ENCODE peak calls at places on chromosomes 4 and X, in ten cellular contexts. I, A, W, D, S, N, R, K, L and E are unnamed samples.

GRCh38 chr4:26069218-26069617 is 155.2 kb downstream of the SMIM20 start:
- DNase-seq in R (no peak), N (peak; percentile 42), D (peak; percentile 54), I (no peak), L (no peak), A (no peak), W (no peak), S (peak; percentile 81), K (peak; percentile 30), E (no peak)

GRCh38 chr4:176545886-176546285 is 226.1 kb downstream of the SPCS3 start:
- DNase-seq in D (no peak), S (no peak), L (no peak), W (no peak), R (no peak), A (no peak), K (peak; percentile 64), N (no peak), I (no peak), E (no peak)

GRCh38 chr4:1202526-1203378 is 30.4 kb upstream of the SPON2 start:
- DNase-seq in R (no peak), L (no peak), D (peak; percentile 1), A (no peak), W (no peak), S (no peak), N (no peak), K (no peak), I (no peak), E (no peak)

GRCh38 chr4:55396305-55397023 is 707 bp downstream of the TMEM165 start:
- DNase-seq in K (peak; percentile 23), D (peak; percentile 25), N (peak; percentile 42), I (peak; percentile 64), W (peak; percentile 38), S (peak; percentile 68), R (peak; percentile 41), L (peak; percentile 9), A (peak; percentile 27), E (peak; percentile 48)

GRCh38 chr4:77600521-77601451 is 4.8 kb upstream of the CXCL13 start:
- DNase-seq in N (peak; percentile 29), S (peak; percentile 59), A (no peak), L (no peak), I (peak; percentile 64), K (peak; percentile 2), R (peak; percentile 17), D (no peak), W (peak; percentile 43), E (peak; percentile 61)

GRCh38 chr4:119297795-119298194 is 24.1 kb downstream of the FABP2 start:
- DNase-seq in K (no peak), D (no peak), I (no peak), R (no peak), A (no peak), S (no peak), L (no peak), N (no peak), W (no peak), E (no peak)

GRCh38 chr4:37674446-37674845 is 11.7 kb downstream of the RELL1 start:
- DNase-seq in D (no peak), R (peak; percentile 9), K (no peak), W (no peak), A (no peak), I (no peak), N (no peak), S (no peak), L (no peak), E (no peak)

GRCh38 chr4:153440475-153440874 is 25.7 kb upstream of the TMEM131L start:
- DNase-seq in K (no peak), A (no peak), R (no peak), D (no peak), N (no peak), L (no peak), W (no peak), I (no peak), S (no peak), E (no peak)

GRCh38 chrX:39818071-39818470 is 279.7 kb downstream of the BCOR start:
- DNase-seq in W (no peak), I (no peak), S (no peak), L (no peak), R (no peak), K (no peak), D (no peak), N (no peak), A (no peak), E (no peak)

GRCh38 chr4:183960912-183961569 is 55.9 kb downstream of the STOX2 start:
- DNase-seq in I (no peak), K (no peak), W (no peak), S (peak; percentile 67), A (no peak), N (no peak), L (no peak), R (peak; percentile 38), D (no peak), E (no peak)

GRCh38 chr4:166174717-166175510 is 301.9 kb downstream of the TLL1 start:
- DNase-seq in L (no peak), K (peak; percentile 71), W (no peak), I (peak; percentile 65), N (no peak), S (no peak), D (peak; percentile 15), A (no peak), R (no peak), E (no peak)

GRCh38 chr4:55830048-55830447 is 10.5 kb downstream of the EXOC1L start:
- DNase-seq in A (no peak), L (no peak), D (no peak), R (no peak), S (no peak), W (no peak), N (no peak), K (no peak), I (no peak), E (no peak)

GRCh38 chrX:134423606-134424005 is 36.4 kb upstream of the HPRT1 start:
- DNase-seq in W (no peak), R (peak; percentile 24), L (no peak), D (no peak), N (no peak), I (peak; percentile 26), K (no peak), S (no peak), A (no peak), E (peak; percentile 9)

GRCh38 chr4:69934150-69934549 is 3.3 kb downstream of the CSN1S1 start:
- DNase-seq in N (no peak), K (no peak), R (no peak), I (no peak), D (no peak), W (no peak), L (no peak), A (no peak), S (no peak), E (no peak)

GRCh38 chrX:10602646-10603045 is 17.7 kb downstream of the MID1 start:
- DNase-seq in W (no peak), R (no peak), L (no peak), I (peak; percentile 44), A (no peak), D (no peak), K (no peak), N (no peak), S (no peak), E (no peak)

GRCh38 chr4:103144926-103145325 is 45.3 kb upstream of the BDH2 start:
- DNase-seq in I (no peak), K (no peak), D (no peak), W (no peak), S (no peak), L (no peak), A (no peak), R (no peak), N (no peak), E (no peak)

GRCh38 chrX:148530464-148531077 is 30.2 kb downstream of the AFF2 start:
- DNase-seq in A (no peak), N (peak; percentile 13), I (peak; percentile 10), W (peak; percentile 4), K (peak; percentile 15), D (no peak), S (peak; percentile 11), R (no peak), L (no peak), E (no peak)

GRCh38 chr4:139786494-139787354 is 121.1 kb downstream of the MGST2 start:
- DNase-seq in D (no peak), I (no peak), K (no peak), A (no peak), W (no peak), S (no peak), R (no peak), N (no peak), L (no peak), E (no peak)

GRCh38 chr4:147542229-147542990 is 61.5 kb downstream of the EDNRA start:
- DNase-seq in A (no peak), N (no peak), S (no peak), K (no peak), I (no peak), L (no peak), D (no peak), W (no peak), R (no peak), E (no peak)

GRCh38 chr4:87304659-87305277 is 17.9 kb downstream of the HSD17B13 start:
- DNase-seq in W (no peak), D (no peak), A (no peak), R (no peak), I (peak; percentile 80), L (no peak), N (peak; percentile 71), K (no peak), S (no peak), E (peak; percentile 10)

GRCh38 chr4:183348706-183349659 is 26.8 kb upstream of the CLDN24 start:
- DNase-seq in W (peak; percentile 59), K (peak; percentile 97), S (peak; percentile 77), R (no peak), I (peak; percentile 10), D (peak; percentile 64), N (peak; percentile 34), A (no peak), L (no peak), E (peak; percentile 58)

GRCh38 chr4:113730467-113731216 is 30.9 kb downstream of the CAMK2D start:
- DNase-seq in S (no peak), R (no peak), N (no peak), A (no peak), W (no peak), I (no peak), K (no peak), L (no peak), D (no peak), E (no peak)

GRCh38 chr4:74400395-74400794 is 35.5 kb downstream of the EREG start:
- DNase-seq in S (no peak), W (no peak), K (no peak), R (no peak), D (no peak), L (no peak), N (no peak), I (no peak), A (no peak), E (no peak)

GRCh38 chr4:107069049-107069448 is 32.9 kb upstream of the DKK2 start:
- DNase-seq in S (no peak), W (no peak), D (peak; percentile 64), L (no peak), I (peak; percentile 22), A (no peak), K (no peak), R (no peak), N (no peak), E (no peak)